ENCODE peak calls at places on chromosomes 4 and X, in seven cellular contexts. One of them, this sample, is unnamed.

GRCh38 chr4:67437974-67438713 is 107.2 kb downstream of the CENPC start:
- DNase-seq in Karpas-422: no peak
- DNase-seq in CD8-positive, alpha-beta memory T cell: no peak
- DNase-seq in A549: no peak
- DNase-seq in AG04450: peak
- DNase-seq in uterus: no peak
- DNase-seq in heart right ventricle: no peak
- DNase-seq in this sample: no peak

GRCh38 chrX:11073411-11073810 is 37.7 kb upstream of the HCCS start:
- DNase-seq in Karpas-422: no peak
- DNase-seq in CD8-positive, alpha-beta memory T cell: no peak
- DNase-seq in A549: no peak
- DNase-seq in AG04450: no peak
- DNase-seq in uterus: no peak
- DNase-seq in heart right ventricle: no peak
- DNase-seq in this sample: no peak

GRCh38 chrX:39854772-39855747 is 242.7 kb downstream of the BCOR start:
- DNase-seq in Karpas-422: no peak
- DNase-seq in CD8-positive, alpha-beta memory T cell: peak
- DNase-seq in A549: no peak
- DNase-seq in AG04450: no peak
- DNase-seq in uterus: no peak
- DNase-seq in heart right ventricle: no peak
- DNase-seq in this sample: no peak

GRCh38 chrX:18899796-18900380 is 84.0 kb downstream of the PHKA2 start:
- DNase-seq in Karpas-422: no peak
- DNase-seq in CD8-positive, alpha-beta memory T cell: no peak
- DNase-seq in A549: peak
- DNase-seq in AG04450: no peak
- DNase-seq in uterus: no peak
- DNase-seq in heart right ventricle: no peak
- DNase-seq in this sample: peak

GRCh38 chrX:70332600-70332999 is 42.7 kb downstream of the KIF4A start:
- DNase-seq in Karpas-422: no peak
- DNase-seq in CD8-positive, alpha-beta memory T cell: no peak
- DNase-seq in A549: peak
- DNase-seq in AG04450: no peak
- DNase-seq in uterus: no peak
- DNase-seq in heart right ventricle: no peak
- DNase-seq in this sample: no peak

GRCh38 chrX:22105231-22105630 is 73.1 kb downstream of the PHEX start:
- DNase-seq in Karpas-422: no peak
- DNase-seq in CD8-positive, alpha-beta memory T cell: no peak
- DNase-seq in A549: no peak
- DNase-seq in AG04450: no peak
- DNase-seq in uterus: peak
- DNase-seq in heart right ventricle: no peak
- DNase-seq in this sample: no peak

GRCh38 chrX:100447563-100448397 is 37.7 kb upstream of the PCDH19 start:
- DNase-seq in Karpas-422: peak
- DNase-seq in CD8-positive, alpha-beta memory T cell: no peak
- DNase-seq in A549: peak
- DNase-seq in AG04450: no peak
- DNase-seq in uterus: peak
- DNase-seq in heart right ventricle: peak
- DNase-seq in this sample: no peak

GRCh38 chrX:53287493-53288138 is 6.2 kb upstream of the IQSEC2 start:
- DNase-seq in Karpas-422: no peak
- DNase-seq in CD8-positive, alpha-beta memory T cell: peak
- DNase-seq in A549: no peak
- DNase-seq in AG04450: no peak
- DNase-seq in uterus: peak
- DNase-seq in heart right ventricle: peak
- DNase-seq in this sample: peak

GRCh38 chrX:77953708-77954107 is 15.7 kb downstream of the PGAM4 start:
- DNase-seq in Karpas-422: no peak
- DNase-seq in CD8-positive, alpha-beta memory T cell: no peak
- DNase-seq in A549: peak
- DNase-seq in AG04450: no peak
- DNase-seq in uterus: no peak
- DNase-seq in heart right ventricle: no peak
- DNase-seq in this sample: peak

GRCh38 chrX:5051831-5052491 is 1176.7 kb downstream of the NLGN4X start:
- DNase-seq in Karpas-422: no peak
- DNase-seq in CD8-positive, alpha-beta memory T cell: no peak
- DNase-seq in A549: peak
- DNase-seq in AG04450: no peak
- DNase-seq in uterus: peak
- DNase-seq in heart right ventricle: no peak
- DNase-seq in this sample: peak

GRCh38 chrX:107716045-107716684 is 59.4 kb downstream of the TSC22D3 start:
- DNase-seq in Karpas-422: no peak
- DNase-seq in CD8-positive, alpha-beta memory T cell: no peak
- DNase-seq in A549: no peak
- DNase-seq in AG04450: no peak
- DNase-seq in uterus: no peak
- DNase-seq in heart right ventricle: peak
- DNase-seq in this sample: no peak

GRCh38 chrX:149221246-149221645 is 283.9 kb downstream of the IDS start:
- DNase-seq in Karpas-422: no peak
- DNase-seq in CD8-positive, alpha-beta memory T cell: no peak
- DNase-seq in A549: no peak
- DNase-seq in AG04450: no peak
- DNase-seq in uterus: no peak
- DNase-seq in heart right ventricle: no peak
- DNase-seq in this sample: no peak

GRCh38 chr4:7014815-7015214 is 28.4 kb upstream of the TADA2B start:
- DNase-seq in Karpas-422: no peak
- DNase-seq in CD8-positive, alpha-beta memory T cell: no peak
- DNase-seq in A549: no peak
- DNase-seq in AG04450: no peak
- DNase-seq in uterus: no peak
- DNase-seq in heart right ventricle: no peak
- DNase-seq in this sample: no peak

GRCh38 chrX:15511563-15511962 is 11.0 kb downstream of the BMX start:
- DNase-seq in Karpas-422: peak
- DNase-seq in CD8-positive, alpha-beta memory T cell: no peak
- DNase-seq in A549: no peak
- DNase-seq in AG04450: no peak
- DNase-seq in uterus: no peak
- DNase-seq in heart right ventricle: no peak
- DNase-seq in this sample: no peak

GRCh38 chrX:31679861-31680260 is 608.0 kb upstream of the FTHL17 start:
- DNase-seq in Karpas-422: no peak
- DNase-seq in CD8-positive, alpha-beta memory T cell: no peak
- DNase-seq in A549: no peak
- DNase-seq in AG04450: no peak
- DNase-seq in uterus: no peak
- DNase-seq in heart right ventricle: no peak
- DNase-seq in this sample: no peak

GRCh38 chrX:67353651-67354370 is 190.0 kb upstream of the AR start:
- DNase-seq in Karpas-422: no peak
- DNase-seq in CD8-positive, alpha-beta memory T cell: no peak
- DNase-seq in A549: no peak
- DNase-seq in AG04450: no peak
- DNase-seq in uterus: no peak
- DNase-seq in heart right ventricle: no peak
- DNase-seq in this sample: no peak

GRCh38 chr4:8438743-8439142 is 1.8 kb downstream of the ACOX3 start:
- DNase-seq in Karpas-422: no peak
- DNase-seq in CD8-positive, alpha-beta memory T cell: no peak
- DNase-seq in A549: no peak
- DNase-seq in AG04450: no peak
- DNase-seq in uterus: no peak
- DNase-seq in heart right ventricle: no peak
- DNase-seq in this sample: peak

GRCh38 chrX:133947022-133947421 is 38.4 kb downstream of the GPC3 start:
- DNase-seq in Karpas-422: no peak
- DNase-seq in CD8-positive, alpha-beta memory T cell: no peak
- DNase-seq in A549: no peak
- DNase-seq in AG04450: no peak
- DNase-seq in uterus: no peak
- DNase-seq in heart right ventricle: no peak
- DNase-seq in this sample: no peak

GRCh38 chr4:23929248-23929647 is 39.4 kb upstream of the PPARGC1A start:
- DNase-seq in Karpas-422: no peak
- DNase-seq in CD8-positive, alpha-beta memory T cell: no peak
- DNase-seq in A549: no peak
- DNase-seq in AG04450: no peak
- DNase-seq in uterus: no peak
- DNase-seq in heart right ventricle: no peak
- DNase-seq in this sample: no peak

GRCh38 chr4:76087007-76087769 is 12.7 kb downstream of the ART3 start:
- DNase-seq in Karpas-422: no peak
- DNase-seq in CD8-positive, alpha-beta memory T cell: no peak
- DNase-seq in A549: peak
- DNase-seq in AG04450: peak
- DNase-seq in uterus: no peak
- DNase-seq in heart right ventricle: no peak
- DNase-seq in this sample: peak

GRCh38 chrX:74242050-74242449 is 61.9 kb upstream of the ZCCHC13 start:
- DNase-seq in Karpas-422: no peak
- DNase-seq in CD8-positive, alpha-beta memory T cell: no peak
- DNase-seq in A549: peak
- DNase-seq in AG04450: peak
- DNase-seq in uterus: no peak
- DNase-seq in heart right ventricle: no peak
- DNase-seq in this sample: no peak

GRCh38 chrX:49059209-49060191 is 701 bp downstream of the CCDC120 start:
- DNase-seq in Karpas-422: no peak
- DNase-seq in CD8-positive, alpha-beta memory T cell: no peak
- DNase-seq in A549: no peak
- DNase-seq in AG04450: no peak
- DNase-seq in uterus: no peak
- DNase-seq in heart right ventricle: no peak
- DNase-seq in this sample: peak

GRCh38 chrX:49060914-49061313 is 2.1 kb downstream of the CCDC120 start:
- DNase-seq in Karpas-422: no peak
- DNase-seq in CD8-positive, alpha-beta memory T cell: no peak
- DNase-seq in A549: no peak
- DNase-seq in AG04450: no peak
- DNase-seq in uterus: no peak
- DNase-seq in heart right ventricle: no peak
- DNase-seq in this sample: no peak

GRCh38 chrX:49061916-49062315 is 3.1 kb downstream of the CCDC120 start:
- DNase-seq in Karpas-422: no peak
- DNase-seq in CD8-positive, alpha-beta memory T cell: no peak
- DNase-seq in A549: no peak
- DNase-seq in AG04450: no peak
- DNase-seq in uterus: no peak
- DNase-seq in heart right ventricle: no peak
- DNase-seq in this sample: no peak

GRCh38 chrX:49061490-49061889 is 2.7 kb downstream of the CCDC120 start:
- DNase-seq in Karpas-422: no peak
- DNase-seq in CD8-positive, alpha-beta memory T cell: no peak
- DNase-seq in A549: no peak
- DNase-seq in AG04450: no peak
- DNase-seq in uterus: no peak
- DNase-seq in heart right ventricle: no peak
- DNase-seq in this sample: no peak

GRCh38 chrX:49058794-49059193 is at the start of gene CCDC120:
- DNase-seq in Karpas-422: no peak
- DNase-seq in CD8-positive, alpha-beta memory T cell: no peak
- DNase-seq in A549: no peak
- DNase-seq in AG04450: no peak
- DNase-seq in uterus: no peak
- DNase-seq in heart right ventricle: no peak
- DNase-seq in this sample: peak
- H3K27ac ChIP-seq in Karpas-422: no peak
- H3K27ac ChIP-seq in CD8-positive, alpha-beta memory T cell: no peak
- H3K27ac ChIP-seq in A549: no peak
- H3K27ac ChIP-seq in AG04450: no peak
- H3K27ac ChIP-seq in uterus: no peak
- H3K27ac ChIP-seq in heart right ventricle: no peak
- H3K27ac ChIP-seq in this sample: peak

DNA sequence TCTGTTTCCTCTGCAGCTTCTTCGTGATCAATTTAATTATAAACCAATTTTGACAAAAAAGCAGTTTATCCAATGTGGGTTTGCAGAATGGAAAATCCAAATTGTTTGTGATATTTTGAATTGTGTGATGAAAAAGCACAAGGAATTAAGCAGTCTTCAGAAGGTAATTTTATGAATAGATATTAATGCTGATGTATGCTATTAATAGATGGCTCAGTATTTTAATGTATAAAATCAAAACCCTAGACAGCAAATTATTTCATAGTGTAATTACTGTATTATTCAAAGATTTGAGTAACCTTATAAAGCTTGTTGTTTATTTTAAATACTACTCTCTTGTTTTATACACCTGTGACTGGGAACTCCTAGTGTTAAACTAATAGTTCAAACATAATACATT is 20.0 kb downstream of the CEP44 start:
- DNase-seq in Karpas-422: no peak
- DNase-seq in CD8-positive, alpha-beta memory T cell: no peak
- DNase-seq in A549: no peak
- DNase-seq in AG04450: no peak
- DNase-seq in uterus: no peak
- DNase-seq in heart right ventricle: no peak
- DNase-seq in this sample: no peak
- H3K27ac ChIP-seq in Karpas-422: no peak
- H3K27ac ChIP-seq in CD8-positive, alpha-beta memory T cell: no peak
- H3K27ac ChIP-seq in A549: no peak
- H3K27ac ChIP-seq in AG04450: no peak
- H3K27ac ChIP-seq in uterus: no peak
- H3K27ac ChIP-seq in heart right ventricle: no peak
- H3K27ac ChIP-seq in this sample: no peak

GRCh38 chr4:4456816-4457578 is 70.1 kb downstream of the NSG1 start:
- DNase-seq in Karpas-422: peak
- DNase-seq in CD8-positive, alpha-beta memory T cell: no peak
- DNase-seq in A549: no peak
- DNase-seq in AG04450: no peak
- DNase-seq in uterus: no peak
- DNase-seq in heart right ventricle: no peak
- DNase-seq in this sample: no peak
- H3K27ac ChIP-seq in Karpas-422: peak
- H3K27ac ChIP-seq in CD8-positive, alpha-beta memory T cell: no peak
- H3K27ac ChIP-seq in A549: no peak
- H3K27ac ChIP-seq in AG04450: no peak
- H3K27ac ChIP-seq in uterus: no peak
- H3K27ac ChIP-seq in heart right ventricle: no peak
- H3K27ac ChIP-seq in this sample: no peak

DNA sequence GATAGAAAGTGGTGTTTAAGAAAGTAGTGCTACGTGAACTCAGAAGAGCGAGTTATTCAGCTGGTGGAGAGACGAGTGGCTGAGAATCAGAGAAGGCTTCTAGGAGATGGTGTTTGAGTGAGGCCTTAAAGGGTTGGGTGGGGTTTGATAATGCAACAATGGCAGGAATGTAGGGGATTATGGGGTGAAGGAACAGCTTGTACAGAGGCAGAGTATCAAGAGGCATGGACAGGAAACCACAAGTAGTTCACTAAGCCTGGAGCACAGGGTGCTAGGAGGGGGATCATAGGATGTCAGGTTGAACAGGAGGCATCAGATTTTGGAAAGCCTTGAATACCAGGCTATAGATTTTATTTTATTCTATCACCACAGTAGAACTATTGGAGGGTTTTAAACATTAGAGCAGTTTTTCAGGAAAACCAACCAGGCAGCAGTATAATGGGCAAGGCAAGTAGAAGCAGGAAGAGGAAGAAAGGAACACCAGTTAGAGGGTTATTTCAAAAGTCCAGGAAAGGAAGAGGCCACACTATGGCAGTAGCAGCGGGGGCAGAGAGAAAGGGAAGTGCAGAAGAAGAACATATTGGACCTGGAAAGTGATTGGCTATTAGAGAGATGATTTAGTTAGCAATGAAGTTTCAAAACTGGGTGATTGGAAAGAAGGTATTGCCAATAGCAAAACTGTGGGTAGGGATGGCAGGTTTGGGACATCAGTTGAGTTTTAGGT is 99.2 kb downstream of the DOCK11 start:
- DNase-seq in Karpas-422: no peak
- DNase-seq in CD8-positive, alpha-beta memory T cell: no peak
- DNase-seq in A549: no peak
- DNase-seq in AG04450: no peak
- DNase-seq in uterus: no peak
- DNase-seq in heart right ventricle: no peak
- DNase-seq in this sample: no peak
- H3K27ac ChIP-seq in Karpas-422: peak
- H3K27ac ChIP-seq in CD8-positive, alpha-beta memory T cell: no peak
- H3K27ac ChIP-seq in A549: no peak
- H3K27ac ChIP-seq in AG04450: no peak
- H3K27ac ChIP-seq in uterus: no peak
- H3K27ac ChIP-seq in heart right ventricle: no peak
- H3K27ac ChIP-seq in this sample: no peak